ENCODE peak calls at places on chromosomes 3 and 15, in eight cellular contexts. Z is uterus, A is PC-3, R is esophagus squamous epithelium, I is lower lobe of right lung, Q is left ventricle myocardium inferior, E is Peyer's patch, S is SK-N-SH. F is an unnamed sample. For H3K36me3, the result is how much of the 10 kb centered on the place peaks cover.

GRCh38 chr15:43266834-43267233 is at the start of gene TGM5:
- DNase-seq in A (peak), S (no peak), Q (no peak), E (peak), Z (no peak), R (no peak), I (no peak), F (no peak)

GRCh38 chr15:67840747-67841634 is 1.1 kb upstream of the RNU6-1 start:
- DNase-seq in R (no peak), S (peak), Z (no peak), E (no peak), Q (no peak), I (no peak), A (peak), F (no peak)

GRCh38 chr3:39671116-39671515 is 138.3 kb upstream of the MYRIP start:
- DNase-seq in Q (no peak), Z (no peak), E (no peak), I (no peak), R (no peak), S (no peak), A (no peak), F (no peak)

GRCh38 chr3:161851941-161852566 is 355.4 kb downstream of the OTOL1 start:
- DNase-seq in Q (no peak), Z (no peak), R (no peak), E (peak), S (peak), I (no peak), A (peak), F (no peak)

GRCh38 chr15:66707310-66708160 is 5.5 kb downstream of the SMAD6 start:
- DNase-seq in R (no peak), Z (peak), I (no peak), E (peak), S (peak), Q (peak), A (no peak), F (no peak)

GRCh38 chr15:49096090-49096750 is 50.0 kb upstream of the SECISBP2L start:
- DNase-seq in S (no peak), I (no peak), Q (no peak), A (no peak), Z (no peak), R (no peak), E (peak), F (no peak)

GRCh38 chr3:182617511-182617910 is 175.8 kb upstream of the ATP11B start:
- DNase-seq in E (no peak), R (no peak), A (peak), Q (no peak), Z (no peak), I (no peak), S (no peak), F (no peak)

GRCh38 chr15:89068325-89068784 is 19.9 kb upstream of the ABHD2 start:
- DNase-seq in A (peak), R (no peak), E (no peak), Q (no peak), S (no peak), I (no peak), Z (no peak), F (no peak)

GRCh38 chr3:196554205-196554604 is 14.1 kb downstream of the WDR53 start:
- DNase-seq in Q (no peak), R (no peak), A (no peak), S (no peak), I (no peak), E (no peak), Z (no peak), F (no peak)

GRCh38 chr3:130242850-130243569 is 102.5 kb upstream of the COL6A5 start:
- DNase-seq in Z (no peak), A (peak), S (no peak), Q (no peak), R (no peak), E (peak), I (no peak), F (no peak)

GRCh38 chr3:42032693-42033349 is 58.3 kb upstream of the TRAK1 start:
- DNase-seq in Q (peak), E (peak), Z (peak), R (no peak), A (no peak), S (peak), I (peak), F (peak)

DNA sequence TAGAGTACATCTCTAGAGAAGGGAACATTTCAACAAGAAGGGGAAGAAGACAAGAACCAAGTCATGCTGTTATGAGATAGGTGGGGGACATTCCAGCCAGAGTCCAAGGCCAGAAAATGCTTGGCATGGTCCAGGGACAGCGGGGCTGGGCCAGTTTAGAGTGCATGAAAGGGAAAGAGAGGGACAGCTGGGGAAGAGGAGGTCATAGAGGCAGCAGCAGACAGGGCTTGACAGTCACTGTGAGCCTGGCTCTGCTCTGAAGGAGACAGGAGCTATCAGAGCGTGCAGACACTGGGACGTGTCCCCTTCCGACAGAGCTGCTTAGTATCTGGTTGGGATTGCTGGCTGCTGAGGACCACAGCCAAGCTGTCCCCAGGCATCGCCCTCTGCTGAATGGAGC is 35.7 kb upstream of the PRR20G start:
- DNase-seq in E (no peak), R (no peak), I (no peak), Q (no peak), Z (no peak), S (no peak), A (no peak), F (peak)
- H3K27ac ChIP-seq in E (no peak), R (no peak), I (no peak), Q (no peak), Z (no peak), S (no peak), A (no peak), F (no peak)

GRCh38 chr15:75517233-75517632 is 61.9 kb downstream of the PTPN9 start:
- DNase-seq in S (no peak), Z (no peak), Q (no peak), I (no peak), R (no peak), E (no peak), A (no peak), F (no peak)

DNA sequence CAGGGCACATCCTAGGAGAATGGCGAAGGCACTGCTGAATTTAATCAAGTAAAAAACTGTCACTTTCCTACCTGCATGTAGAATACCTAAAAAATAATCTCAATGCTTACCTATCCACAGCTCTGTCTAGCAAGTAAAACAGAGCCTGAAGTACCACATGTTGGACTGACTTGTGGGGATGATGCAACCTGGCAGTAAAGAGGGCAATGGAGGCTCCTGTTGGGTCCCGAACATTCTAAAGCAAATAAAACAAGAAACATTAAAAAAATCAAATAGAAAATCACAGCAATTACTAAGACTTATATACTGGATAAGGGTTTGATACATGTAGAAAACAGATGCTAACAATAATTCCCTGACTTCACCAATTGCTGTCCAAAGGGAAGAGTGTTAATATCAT is 56.1 kb downstream of the PTPN9 start:
- DNase-seq in E (no peak), S (no peak), A (no peak), I (no peak), Z (no peak), Q (no peak), R (no peak), F (no peak)
- H3K36me3 ChIP-seq in E (half or more), S (under half), A (under half), I (half or more), Z (under half), Q (half or more), R (under half), F (under half)

DNA sequence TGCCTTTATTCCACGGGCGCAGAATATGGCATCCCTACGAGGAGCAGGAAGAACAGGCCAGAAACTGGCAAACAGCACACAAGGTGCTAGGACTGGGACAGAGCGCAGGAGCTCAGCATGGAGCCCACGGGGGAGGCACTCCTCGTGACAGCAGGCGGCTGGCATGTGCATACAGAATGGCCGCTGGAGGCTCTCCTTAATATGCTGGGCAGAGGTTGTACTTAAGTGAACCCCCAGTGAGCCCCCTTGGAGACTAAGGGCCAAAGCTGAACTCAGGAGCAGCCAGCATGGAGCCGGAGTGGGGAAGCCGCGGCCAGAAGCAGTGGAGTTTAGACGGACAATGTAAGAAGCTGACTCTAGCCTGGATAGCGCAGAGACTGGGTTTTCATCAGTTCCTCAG is 69.3 kb downstream of the EPHB3 start:
- DNase-seq in Q (no peak), Z (no peak), A (no peak), E (no peak), R (no peak), S (no peak), I (no peak), F (no peak)
- H3K4me3 ChIP-seq in Q (no peak), Z (no peak), A (no peak), E (no peak), R (no peak), S (no peak), I (no peak), F (no peak)

DNA sequence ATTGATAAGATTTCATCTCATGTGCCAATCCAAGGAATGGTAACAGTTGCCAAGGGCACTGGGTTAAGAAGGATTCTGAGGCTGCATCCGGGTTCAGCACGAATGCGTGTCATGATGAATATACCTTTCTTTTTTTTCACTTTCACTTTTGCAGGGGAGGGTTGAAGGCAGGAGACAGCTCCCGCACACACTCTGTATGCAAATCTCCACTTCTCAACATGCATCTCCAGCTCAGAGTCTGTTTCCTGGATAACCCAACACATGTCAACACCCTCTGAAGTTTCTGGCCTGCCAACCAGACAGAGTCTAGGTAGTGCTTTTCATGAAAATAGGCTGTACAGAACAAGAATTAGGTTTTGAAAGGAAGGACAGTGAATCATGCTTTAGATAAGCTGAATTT is 21.6 kb downstream of the B4GALT4 start:
- DNase-seq in A (no peak), Q (no peak), S (no peak), E (peak), Z (no peak), R (no peak), I (no peak), F (no peak)
- H3K27ac ChIP-seq in A (no peak), Q (no peak), S (no peak), E (peak), Z (no peak), R (no peak), I (no peak), F (no peak)

DNA sequence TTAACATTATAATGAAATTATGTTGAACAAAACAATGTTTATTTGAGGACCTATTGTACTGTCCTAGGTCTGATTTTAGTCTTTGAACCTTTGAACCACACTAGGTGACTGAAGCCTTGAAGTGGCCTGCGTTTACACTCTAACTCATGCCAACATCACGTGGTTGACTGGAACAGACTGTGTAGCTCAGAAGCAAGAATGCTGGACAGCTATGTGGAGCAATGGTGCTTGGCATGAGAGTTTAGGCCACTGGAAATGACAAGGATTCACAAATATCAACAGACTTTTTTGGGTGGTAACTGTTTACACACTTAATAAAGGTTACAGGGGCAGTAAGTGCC is 391.5 kb downstream of the RAP2B start:
- DNase-seq in Q (no peak), A (no peak), R (no peak), E (no peak), I (no peak), Z (no peak), S (no peak), F (no peak)
- H3K36me3 ChIP-seq in Q (under half), A (under half), R (under half), E (under half), I (under half), Z (under half), S (under half), F (under half)

F was measured in esophagus muscularis mucosa.